ENCODE peak calls at places on chromosome 16, in nine cellular contexts. One of them, this sample, is unnamed.

GRCh38 chr16:68079616-68080344 is 5.4 kb upstream of the NFATC3 start:
- DNase-seq in fibroblast of lung: peak; percentile 14
- DNase-seq in mesothelial cell of epicardium: no peak
- DNase-seq in GM12865: peak; percentile 47
- DNase-seq in AG09309: no peak
- DNase-seq in A673: no peak
- DNase-seq in glutamatergic neuron: no peak
- DNase-seq in dorsolateral prefrontal cortex: no peak
- DNase-seq in lung: peak; percentile 75
- DNase-seq in this sample: no peak

GRCh38 chr16:86740817-86741799 is 162.8 kb downstream of the FOXL1 start:
- DNase-seq in fibroblast of lung: peak; percentile 74
- DNase-seq in mesothelial cell of epicardium: no peak
- DNase-seq in GM12865: no peak
- DNase-seq in AG09309: no peak
- DNase-seq in A673: peak; percentile 52
- DNase-seq in glutamatergic neuron: no peak
- DNase-seq in dorsolateral prefrontal cortex: no peak
- DNase-seq in lung: no peak
- DNase-seq in this sample: no peak

GRCh38 chr16:50742521-50743150 is 750 bp downstream of the CYLD start:
- DNase-seq in fibroblast of lung: peak; percentile 33
- DNase-seq in mesothelial cell of epicardium: no peak
- DNase-seq in GM12865: peak; percentile 67
- DNase-seq in AG09309: no peak
- DNase-seq in A673: peak; percentile 11
- DNase-seq in glutamatergic neuron: peak; percentile 48
- DNase-seq in dorsolateral prefrontal cortex: no peak
- DNase-seq in lung: no peak
- DNase-seq in this sample: no peak

GRCh38 chr16:74726736-74727135 is 26.1 kb upstream of the MLKL start:
- DNase-seq in fibroblast of lung: no peak
- DNase-seq in mesothelial cell of epicardium: no peak
- DNase-seq in GM12865: peak; percentile 63
- DNase-seq in AG09309: no peak
- DNase-seq in A673: peak; percentile 39
- DNase-seq in glutamatergic neuron: no peak
- DNase-seq in dorsolateral prefrontal cortex: no peak
- DNase-seq in lung: no peak
- DNase-seq in this sample: no peak

GRCh38 chr16:58970775-58971174 is 236.7 kb upstream of the GOT2 start:
- DNase-seq in fibroblast of lung: peak; percentile 28
- DNase-seq in mesothelial cell of epicardium: no peak
- DNase-seq in GM12865: peak; percentile 29
- DNase-seq in AG09309: no peak
- DNase-seq in A673: no peak
- DNase-seq in glutamatergic neuron: no peak
- DNase-seq in dorsolateral prefrontal cortex: no peak
- DNase-seq in lung: no peak
- DNase-seq in this sample: no peak

GRCh38 chr16:49597796-49598195 is 224.2 kb downstream of the C16orf78 start:
- DNase-seq in fibroblast of lung: no peak
- DNase-seq in mesothelial cell of epicardium: no peak
- DNase-seq in GM12865: peak; percentile 40
- DNase-seq in AG09309: no peak
- DNase-seq in A673: no peak
- DNase-seq in glutamatergic neuron: no peak
- DNase-seq in dorsolateral prefrontal cortex: no peak
- DNase-seq in lung: no peak
- DNase-seq in this sample: no peak

GRCh38 chr16:77195411-77195810 is 3.8 kb upstream of the SYCE1L start:
- DNase-seq in fibroblast of lung: no peak
- DNase-seq in mesothelial cell of epicardium: no peak
- DNase-seq in GM12865: no peak
- DNase-seq in AG09309: no peak
- DNase-seq in A673: no peak
- DNase-seq in glutamatergic neuron: no peak
- DNase-seq in dorsolateral prefrontal cortex: no peak
- DNase-seq in lung: no peak
- DNase-seq in this sample: no peak

GRCh38 chr16:57479043-57479421 is 7.3 kb downstream of the DOK4 start:
- DNase-seq in fibroblast of lung: no peak
- DNase-seq in mesothelial cell of epicardium: no peak
- DNase-seq in GM12865: no peak
- DNase-seq in AG09309: no peak
- DNase-seq in A673: no peak
- DNase-seq in glutamatergic neuron: no peak
- DNase-seq in dorsolateral prefrontal cortex: peak; percentile 60
- DNase-seq in lung: no peak
- DNase-seq in this sample: no peak

GRCh38 chr16:13176711-13177110 is 275.3 kb downstream of the SHISA9 start:
- DNase-seq in fibroblast of lung: no peak
- DNase-seq in mesothelial cell of epicardium: no peak
- DNase-seq in GM12865: no peak
- DNase-seq in AG09309: no peak
- DNase-seq in A673: no peak
- DNase-seq in glutamatergic neuron: no peak
- DNase-seq in dorsolateral prefrontal cortex: no peak
- DNase-seq in lung: no peak
- DNase-seq in this sample: no peak

GRCh38 chr16:31200821-31201510 is 1.6 kb downstream of the PYCARD start:
- DNase-seq in fibroblast of lung: peak; percentile 39
- DNase-seq in mesothelial cell of epicardium: no peak
- DNase-seq in GM12865: peak; percentile 53
- DNase-seq in AG09309: no peak
- DNase-seq in A673: no peak
- DNase-seq in glutamatergic neuron: peak; percentile 36
- DNase-seq in dorsolateral prefrontal cortex: no peak
- DNase-seq in lung: no peak
- DNase-seq in this sample: no peak

GRCh38 chr16:54928016-54928356 is 2.7 kb upstream of the IRX5 start:
- DNase-seq in fibroblast of lung: no peak
- DNase-seq in mesothelial cell of epicardium: no peak
- DNase-seq in GM12865: no peak
- DNase-seq in AG09309: no peak
- DNase-seq in A673: peak; percentile 49
- DNase-seq in glutamatergic neuron: peak; percentile 43
- DNase-seq in dorsolateral prefrontal cortex: no peak
- DNase-seq in lung: no peak
- DNase-seq in this sample: no peak

GRCh38 chr16:54928421-54929089 is 2.1 kb upstream of the IRX5 start:
- DNase-seq in fibroblast of lung: no peak
- DNase-seq in mesothelial cell of epicardium: peak; percentile 45
- DNase-seq in GM12865: peak; percentile 51
- DNase-seq in AG09309: no peak
- DNase-seq in A673: peak; percentile 83
- DNase-seq in glutamatergic neuron: peak; percentile 59
- DNase-seq in dorsolateral prefrontal cortex: no peak
- DNase-seq in lung: peak; percentile 75
- DNase-seq in this sample: no peak

GRCh38 chr16:54930034-54930938 is at the start of gene IRX5:
- DNase-seq in fibroblast of lung: peak; percentile 67
- DNase-seq in mesothelial cell of epicardium: peak; percentile 88
- DNase-seq in GM12865: peak; percentile 54
- DNase-seq in AG09309: peak; percentile 94
- DNase-seq in A673: peak; percentile 98
- DNase-seq in glutamatergic neuron: peak; percentile 82
- DNase-seq in dorsolateral prefrontal cortex: no peak
- DNase-seq in lung: peak; percentile 93
- DNase-seq in this sample: no peak

GRCh38 chr16:54931041-54931756 is 534 bp downstream of the IRX5 start:
- DNase-seq in fibroblast of lung: no peak
- DNase-seq in mesothelial cell of epicardium: no peak
- DNase-seq in GM12865: no peak
- DNase-seq in AG09309: no peak
- DNase-seq in A673: peak; percentile 67
- DNase-seq in glutamatergic neuron: peak; percentile 55
- DNase-seq in dorsolateral prefrontal cortex: no peak
- DNase-seq in lung: no peak
- DNase-seq in this sample: no peak

DNA sequence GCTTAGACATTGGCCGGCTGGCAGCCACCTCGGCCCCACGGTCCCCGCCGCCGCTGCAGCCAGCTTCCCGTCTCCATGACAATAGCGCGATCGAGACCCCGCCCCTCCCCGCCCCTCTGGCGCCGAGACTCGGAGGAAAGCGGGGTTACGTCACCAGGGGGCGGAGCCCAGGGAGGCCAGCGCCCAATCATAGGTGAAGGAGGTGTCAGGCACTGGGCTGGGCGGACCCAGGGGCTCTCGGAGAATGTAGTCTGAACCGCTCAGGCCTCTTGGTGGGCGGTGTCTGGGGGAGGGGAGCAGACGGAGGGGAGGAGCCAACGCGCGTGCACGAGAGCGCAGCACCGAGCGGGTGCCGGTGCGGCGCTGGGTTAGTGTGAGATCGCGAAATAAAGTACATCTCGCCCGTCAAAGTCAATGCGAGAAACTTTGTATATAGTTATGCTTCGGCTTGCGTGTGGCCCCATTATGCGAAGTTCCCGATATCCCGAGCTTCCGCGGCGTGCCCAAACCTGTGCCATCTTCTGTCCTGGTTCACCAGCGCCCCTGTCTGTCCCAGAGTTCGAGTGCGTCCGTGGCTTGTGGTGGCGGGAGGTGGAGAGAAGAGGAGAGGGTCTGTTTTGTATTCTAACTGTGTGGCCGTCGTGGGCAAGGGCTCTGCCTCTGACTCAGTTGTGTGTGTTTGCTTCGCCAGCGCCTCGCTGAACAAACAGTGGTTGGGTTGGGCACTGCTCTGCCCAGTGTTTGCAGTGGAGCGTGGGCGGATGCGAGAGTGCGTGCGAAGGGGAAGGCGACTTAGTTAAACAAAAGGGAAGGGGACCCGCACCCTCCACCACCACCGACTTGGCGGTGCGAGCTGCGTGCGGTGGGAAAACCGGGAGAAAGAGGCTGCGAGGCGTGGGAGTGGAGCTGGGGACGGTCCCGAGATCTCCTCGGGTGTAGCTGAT is 1.3 kb upstream of the IRX5 start:
- DNase-seq in fibroblast of lung: peak; percentile 90
- DNase-seq in mesothelial cell of epicardium: peak; percentile 100
- DNase-seq in GM12865: peak; percentile 93
- DNase-seq in AG09309: peak; percentile 95
- DNase-seq in A673: peak; percentile 99
- DNase-seq in glutamatergic neuron: peak; percentile 100
- DNase-seq in dorsolateral prefrontal cortex: peak; percentile 96
- DNase-seq in lung: peak; percentile 99
- DNase-seq in this sample: no peak
- TF ChIP-seq CTCF in fibroblast of lung: no peak
- TF ChIP-seq CTCF in mesothelial cell of epicardium: no peak
- TF ChIP-seq CTCF in GM12865: no peak
- TF ChIP-seq CTCF in AG09309: peak; percentile 29
- TF ChIP-seq CTCF in A673: peak; percentile 41
- TF ChIP-seq CTCF in glutamatergic neuron: no peak
- TF ChIP-seq CTCF in dorsolateral prefrontal cortex: no peak
- TF ChIP-seq CTCF in lung: no peak
- TF ChIP-seq CTCF in this sample: peak; percentile 20

DNA sequence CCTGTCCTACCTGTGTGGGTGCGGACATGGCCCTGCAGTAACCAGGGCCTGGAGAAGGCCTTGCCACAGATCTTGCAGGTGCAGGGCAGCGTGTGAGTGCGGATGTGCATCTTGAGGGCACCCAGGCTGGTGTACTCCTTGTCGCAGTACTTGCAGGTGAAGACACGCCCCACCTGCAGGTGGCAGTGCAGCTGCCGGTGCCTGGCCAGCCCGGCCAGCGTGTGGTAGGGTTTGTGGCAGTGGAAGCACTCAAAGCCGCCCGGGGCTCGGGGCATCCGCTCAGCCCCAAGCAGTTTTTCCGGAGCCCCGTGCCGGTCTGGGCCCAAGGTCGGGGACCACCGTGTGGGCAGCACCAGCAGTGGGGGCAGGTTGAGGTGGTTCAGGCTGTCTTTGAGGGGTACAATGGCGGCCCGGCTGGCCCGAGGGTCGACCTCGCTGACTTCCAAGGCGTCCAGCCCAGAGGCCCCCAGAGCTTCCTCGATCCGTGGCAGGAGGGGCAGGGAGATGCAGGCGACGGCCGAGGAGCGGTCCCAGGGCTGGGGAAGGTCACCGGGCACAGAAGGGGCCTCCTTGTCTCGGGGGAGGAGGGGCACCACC is 5.1 kb downstream of the SNAI3 start:
- DNase-seq in fibroblast of lung: no peak
- DNase-seq in mesothelial cell of epicardium: no peak
- DNase-seq in GM12865: peak; percentile 91
- DNase-seq in AG09309: no peak
- DNase-seq in A673: no peak
- DNase-seq in glutamatergic neuron: no peak
- DNase-seq in dorsolateral prefrontal cortex: no peak
- DNase-seq in lung: no peak
- DNase-seq in this sample: no peak
- TF ChIP-seq CTCF in fibroblast of lung: no peak
- TF ChIP-seq CTCF in mesothelial cell of epicardium: no peak
- TF ChIP-seq CTCF in GM12865: peak; percentile 75
- TF ChIP-seq CTCF in AG09309: peak; percentile 9
- TF ChIP-seq CTCF in A673: peak; percentile 50
- TF ChIP-seq CTCF in glutamatergic neuron: peak; percentile 22
- TF ChIP-seq CTCF in dorsolateral prefrontal cortex: no peak
- TF ChIP-seq CTCF in lung: no peak
- TF ChIP-seq CTCF in this sample: peak; percentile 13

GRCh38 chr16:85010931-85011845 is at the start of gene ZDHHC7:
- DNase-seq in fibroblast of lung: peak; percentile 86
- DNase-seq in mesothelial cell of epicardium: peak; percentile 71
- DNase-seq in GM12865: peak; percentile 91
- DNase-seq in AG09309: no peak
- DNase-seq in A673: peak; percentile 89
- DNase-seq in glutamatergic neuron: peak; percentile 95
- DNase-seq in dorsolateral prefrontal cortex: peak; percentile 88
- DNase-seq in lung: peak; percentile 87
- DNase-seq in this sample: peak; percentile 53
- TF ChIP-seq CTCF in fibroblast of lung: no peak
- TF ChIP-seq CTCF in mesothelial cell of epicardium: no peak
- TF ChIP-seq CTCF in GM12865: no peak
- TF ChIP-seq CTCF in AG09309: no peak
- TF ChIP-seq CTCF in A673: peak; percentile 11
- TF ChIP-seq CTCF in glutamatergic neuron: peak; percentile 18
- TF ChIP-seq CTCF in dorsolateral prefrontal cortex: peak; percentile 29
- TF ChIP-seq CTCF in lung: no peak
- TF ChIP-seq CTCF in this sample: no peak

DNA sequence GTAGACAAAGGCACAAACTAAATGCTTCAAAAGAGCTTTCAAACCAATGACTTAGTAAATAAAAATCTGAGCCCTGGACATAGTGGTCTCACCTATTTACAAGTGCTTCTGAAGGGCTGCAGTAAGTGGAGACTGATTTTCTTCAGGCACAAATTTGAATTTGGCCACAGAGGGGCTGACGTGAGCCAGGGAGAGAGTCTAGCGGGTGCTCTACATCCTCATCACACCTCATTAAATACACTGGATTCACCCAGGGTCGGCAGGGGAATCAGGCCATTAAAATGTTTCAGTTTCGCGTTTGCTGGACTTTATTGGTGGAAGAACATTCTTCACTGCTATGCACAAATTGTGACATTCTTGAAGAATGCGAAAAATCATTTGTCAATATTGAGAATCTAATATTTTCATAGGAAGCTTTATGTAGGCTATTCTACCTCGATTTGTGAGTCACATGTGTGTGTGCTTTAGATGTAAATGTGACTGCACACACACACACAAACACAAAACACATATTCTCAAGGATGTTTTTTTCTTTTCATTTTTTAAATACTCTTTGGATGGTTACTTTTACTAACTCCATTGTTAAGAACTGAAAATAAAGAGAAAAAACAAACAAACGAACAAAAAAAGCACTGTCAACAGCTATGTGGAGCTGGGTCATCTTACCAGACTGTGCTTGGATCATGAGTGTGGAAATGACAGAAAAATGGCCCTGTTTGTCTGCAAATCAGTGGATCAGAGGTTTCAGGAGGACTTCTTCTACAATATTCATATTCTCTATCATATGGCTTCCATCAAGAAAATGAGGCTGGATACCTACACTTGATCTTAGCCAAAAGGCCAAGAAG is 58.9 kb downstream of the CDH11 start:
- DNase-seq in fibroblast of lung: peak; percentile 81
- DNase-seq in mesothelial cell of epicardium: no peak
- DNase-seq in GM12865: no peak
- DNase-seq in AG09309: no peak
- DNase-seq in A673: no peak
- DNase-seq in glutamatergic neuron: no peak
- DNase-seq in dorsolateral prefrontal cortex: no peak
- DNase-seq in lung: peak; percentile 31
- DNase-seq in this sample: no peak
- TF ChIP-seq CTCF in fibroblast of lung: peak; percentile 28
- TF ChIP-seq CTCF in mesothelial cell of epicardium: no peak
- TF ChIP-seq CTCF in GM12865: no peak
- TF ChIP-seq CTCF in AG09309: no peak
- TF ChIP-seq CTCF in A673: no peak
- TF ChIP-seq CTCF in glutamatergic neuron: no peak
- TF ChIP-seq CTCF in dorsolateral prefrontal cortex: peak; percentile 41
- TF ChIP-seq CTCF in lung: no peak
- TF ChIP-seq CTCF in this sample: no peak